ENCODE peak calls at places on chromosomes 5 and 9, in ten cellular contexts. Y is psoas muscle, G is A549, T is kidney epithelial cell, W is cardiac fibroblast, H is heart left ventricle, P is RWPE2, N is astrocyte of the spinal cord, X is LNCaP clone FGC, R is fibroblast of the aortic adventitia. E is an unnamed sample.
A peak's percentile ranks its signal among the peaks of the same experiment; 100 is the strongest.

GRCh38 chr9:132260846-132261245 is 93.9 kb downstream of the SETX start:
- DNase-seq in Y (no peak), G (no peak), T (no peak), W (no peak), H (no peak), P (no peak), N (no peak), X (no peak), R (no peak), E (no peak)

GRCh38 chr9:76817489-76817888 is 53.3 kb downstream of the PCA3 start:
- DNase-seq in Y (no peak), G (peak; percentile 73), T (no peak), W (peak; percentile 36), H (no peak), P (no peak), N (peak; percentile 71), X (no peak), R (peak; percentile 48), E (peak; percentile 53)

GRCh38 chr5:92749943-92750342 is 831.1 kb downstream of the NR2F1-AS1 start:
- DNase-seq in Y (no peak), G (peak; percentile 42), T (peak; percentile 9), W (peak; percentile 22), H (no peak), P (no peak), N (peak; percentile 52), X (no peak), R (peak; percentile 24), E (peak; percentile 57)

GRCh38 chr5:128711216-128711615 is 173.2 kb upstream of the FBN2 start:
- DNase-seq in Y (no peak), G (no peak), T (no peak), W (no peak), H (no peak), P (no peak), N (peak; percentile 4), X (no peak), R (no peak), E (peak; percentile 2)

GRCh38 chr5:42718591-42718990 is 38.0 kb upstream of the CCDC152 start:
- DNase-seq in Y (no peak), G (no peak), T (peak; percentile 61), W (peak; percentile 1), H (no peak), P (no peak), N (peak; percentile 72), X (no peak), R (no peak), E (peak; percentile 10)

GRCh38 chr9:95107976-95108375 is 209.5 kb downstream of the FANCC start:
- DNase-seq in Y (no peak), G (no peak), T (no peak), W (no peak), H (no peak), P (no peak), N (no peak), X (no peak), R (no peak), E (no peak)

GRCh38 chr5:159133041-159133741 is 33.5 kb upstream of the EBF1 start:
- DNase-seq in Y (no peak), G (peak; percentile 65), T (peak; percentile 12), W (peak; percentile 92), H (no peak), P (no peak), N (peak; percentile 77), X (peak; percentile 14), R (peak; percentile 95), E (peak; percentile 89)

GRCh38 chr5:124677376-124677998 is 69.0 kb downstream of the ZNF608 start:
- DNase-seq in Y (no peak), G (no peak), T (no peak), W (peak; percentile 57), H (no peak), P (no peak), N (no peak), X (no peak), R (peak; percentile 16), E (peak; percentile 69)

GRCh38 chr5:19048750-19049149 is 939.2 kb downstream of the CDH18 start:
- DNase-seq in Y (no peak), G (no peak), T (no peak), W (no peak), H (no peak), P (no peak), N (no peak), X (no peak), R (no peak), E (no peak)

GRCh38 chr9:135491764-135492163 is 8.7 kb upstream of the MRPS2 start:
- DNase-seq in Y (no peak), G (no peak), T (no peak), W (no peak), H (no peak), P (no peak), N (no peak), X (no peak), R (no peak), E (no peak)

GRCh38 chr5:138712324-138712723 is 40.9 kb upstream of the CTNNA1 start:
- DNase-seq in Y (no peak), G (no peak), T (no peak), W (no peak), H (no peak), P (no peak), N (no peak), X (no peak), R (no peak), E (no peak)

GRCh38 chr5:85304524-85304923 is 919.8 kb upstream of the EDIL3 start:
- DNase-seq in Y (no peak), G (no peak), T (no peak), W (no peak), H (no peak), P (no peak), N (no peak), X (no peak), R (no peak), E (no peak)

GRCh38 chr9:35618854-35619799 is 914 bp upstream of the CD72 start:
- DNase-seq in Y (no peak), G (no peak), T (no peak), W (peak; percentile 6), H (peak; percentile 65), P (no peak), N (no peak), X (no peak), R (no peak), E (no peak)

GRCh38 chr5:149420509-149421371 is 41.6 kb upstream of the IL17B start:
- DNase-seq in Y (peak; percentile 48), G (no peak), T (no peak), W (peak; percentile 72), H (no peak), P (no peak), N (no peak), X (no peak), R (peak; percentile 56), E (peak; percentile 64)

DNA sequence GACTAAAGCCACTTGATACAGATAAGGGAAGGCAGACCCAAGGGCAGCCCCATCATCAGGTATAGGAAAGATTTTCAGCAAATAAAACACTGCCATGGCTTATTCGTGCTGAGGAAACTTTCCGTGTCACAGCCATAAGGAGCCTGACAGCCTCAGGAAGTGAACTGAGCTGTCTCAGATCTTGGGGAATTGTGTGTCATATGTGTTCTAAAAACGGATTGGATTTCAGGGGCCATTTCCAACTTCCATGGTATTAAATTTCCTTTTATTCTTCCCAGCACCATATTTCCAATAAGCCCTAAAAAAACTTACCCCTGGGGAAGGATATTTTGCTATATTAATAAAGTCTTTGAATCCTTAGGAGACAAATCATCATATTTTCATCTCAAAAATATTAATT is 94.0 kb downstream of the LHFPL2 start:
- DNase-seq in Y (no peak), G (no peak), T (no peak), W (no peak), H (no peak), P (no peak), N (no peak), X (no peak), R (no peak), E (no peak)
- H3K4me3 ChIP-seq in Y (no peak overlapping the region), G (no peak overlapping the region), T (no peak overlapping the region), W (no peak overlapping the region), H (no peak overlapping the region), P (no peak overlapping the region), N (no peak overlapping the region), X (no peak overlapping the region), R (no peak overlapping the region), E (no peak overlapping the region)

GRCh38 chr9:92730897-92731296 is 33.7 kb downstream of the BICD2 start:
- DNase-seq in Y (no peak), G (no peak), T (no peak), W (no peak), H (no peak), P (no peak), N (no peak), X (no peak), R (no peak), E (no peak)
- TF ChIP-seq CTCF in Y (no peak), G (no peak), T (no peak), W (no peak), H (no peak), P (no peak), N (no peak), X (no peak), R (no peak), E (no peak)

DNA sequence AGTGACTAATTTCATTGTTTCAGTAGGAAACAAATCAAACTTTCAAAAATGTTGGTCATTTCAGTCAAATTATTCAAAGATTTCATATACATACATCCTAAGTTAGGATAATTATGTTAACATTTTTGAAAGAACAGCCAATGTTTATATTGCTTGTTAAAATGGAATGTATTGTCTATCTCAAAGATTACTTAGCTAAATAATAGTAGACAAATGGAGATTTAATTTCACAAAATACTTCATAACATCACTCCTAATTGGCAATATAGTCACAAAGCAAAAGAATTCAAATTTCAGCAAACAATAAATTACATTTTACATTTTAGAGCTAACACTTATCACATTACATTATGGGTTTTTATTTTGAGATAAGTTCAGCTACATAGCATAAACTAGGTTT is 25.4 kb downstream of the STARD4 start:
- DNase-seq in Y (no peak), G (no peak), T (no peak), W (no peak), H (no peak), P (no peak), N (no peak), X (no peak), R (no peak), E (no peak)
- H3K4me3 ChIP-seq in Y (no peak overlapping the region), G (no peak overlapping the region), T (no peak overlapping the region), W (no peak overlapping the region), H (no peak overlapping the region), P (no peak overlapping the region), N (no peak overlapping the region), X (no peak overlapping the region), R (no peak overlapping the region), E (no peak overlapping the region)

GRCh38 chr9:91196103-91196761 is 165.5 kb downstream of the AUH start:
- DNase-seq in Y (no peak), G (no peak), T (no peak), W (peak; percentile 44), H (no peak), P (no peak), N (no peak), X (no peak), R (no peak), E (peak; percentile 24)

GRCh38 chr9:91195372-91196012 is 166.2 kb downstream of the AUH start:
- DNase-seq in Y (no peak), G (no peak), T (no peak), W (no peak), H (no peak), P (no peak), N (no peak), X (no peak), R (no peak), E (no peak)

GRCh38 chr9:91199739-91200497 is 161.8 kb downstream of the AUH start:
- DNase-seq in Y (no peak), G (no peak), T (no peak), W (peak; percentile 47), H (no peak), P (no peak), N (no peak), X (no peak), R (peak; percentile 33), E (no peak)

GRCh38 chr9:91198405-91198804 is 163.3 kb downstream of the AUH start:
- DNase-seq in Y (no peak), G (no peak), T (no peak), W (no peak), H (no peak), P (no peak), N (no peak), X (no peak), R (no peak), E (no peak)

GRCh38 chr9:91197232-91198181 is 164.2 kb downstream of the AUH start:
- DNase-seq in Y (peak; percentile 64), G (peak; percentile 98), T (peak; percentile 88), W (peak; percentile 98), H (no peak), P (no peak), N (peak; percentile 81), X (peak; percentile 17), R (peak; percentile 99), E (peak; percentile 99)
- TF ChIP-seq CTCF in Y (no peak), G (no peak), T (no peak), W (no peak), H (no peak), P (no peak), N (no peak), X (no peak), R (no peak), E (no peak)